ENCODE peak calls at places on chromosomes 1 and 21, in nine cellular contexts. One of them, this sample, is unnamed.

GRCh38 chr21:41584603-41585176 is 76.7 kb upstream of the TMPRSS2 start:
- DNase-seq in heart left ventricle: no peak
- DNase-seq in HS-5: no peak
- DNase-seq in NCI-H1694: no peak
- DNase-seq in globus pallidus: no peak
- DNase-seq in endodermal cell: peak
- DNase-seq in fibroblast of mammary gland: no peak
- DNase-seq in substantia nigra: no peak
- DNase-seq in ovary: no peak
- DNase-seq in this sample: no peak

GRCh38 chr1:206128192-206128591 is 11.0 kb upstream of the AVPR1B start:
- DNase-seq in endodermal cell: no peak
- DNase-seq in heart left ventricle: no peak
- DNase-seq in ovary: no peak
- DNase-seq in globus pallidus: no peak
- DNase-seq in NCI-H1694: no peak
- DNase-seq in HS-5: no peak
- DNase-seq in fibroblast of mammary gland: no peak
- DNase-seq in substantia nigra: no peak
- DNase-seq in this sample: no peak

GRCh38 chr1:177024623-177025022 is 139.9 kb downstream of the ASTN1 start:
- DNase-seq in globus pallidus: no peak
- DNase-seq in heart left ventricle: no peak
- DNase-seq in HS-5: no peak
- DNase-seq in NCI-H1694: no peak
- DNase-seq in endodermal cell: no peak
- DNase-seq in fibroblast of mammary gland: no peak
- DNase-seq in ovary: no peak
- DNase-seq in substantia nigra: no peak
- DNase-seq in this sample: no peak

GRCh38 chr1:157170677-157171515 is 32.7 kb upstream of the ETV3 start:
- DNase-seq in globus pallidus: no peak
- DNase-seq in ovary: no peak
- DNase-seq in substantia nigra: no peak
- DNase-seq in HS-5: no peak
- DNase-seq in heart left ventricle: no peak
- DNase-seq in endodermal cell: peak
- DNase-seq in NCI-H1694: peak
- DNase-seq in fibroblast of mammary gland: peak
- DNase-seq in this sample: no peak

GRCh38 chr21:29172282-29172681 is 41.8 kb downstream of the MAP3K7CL start:
- DNase-seq in ovary: no peak
- DNase-seq in heart left ventricle: no peak
- DNase-seq in substantia nigra: no peak
- DNase-seq in NCI-H1694: no peak
- DNase-seq in endodermal cell: no peak
- DNase-seq in fibroblast of mammary gland: no peak
- DNase-seq in HS-5: no peak
- DNase-seq in globus pallidus: no peak
- DNase-seq in this sample: no peak

GRCh38 chr1:212980123-212980800 is 29.9 kb downstream of the VASH2 start:
- DNase-seq in heart left ventricle: no peak
- DNase-seq in ovary: no peak
- DNase-seq in endodermal cell: peak
- DNase-seq in substantia nigra: no peak
- DNase-seq in globus pallidus: peak
- DNase-seq in HS-5: no peak
- DNase-seq in NCI-H1694: no peak
- DNase-seq in fibroblast of mammary gland: peak
- DNase-seq in this sample: peak

GRCh38 chr1:145956776-145957442 is 908 bp downstream of the LIX1L start:
- DNase-seq in heart left ventricle: no peak
- DNase-seq in ovary: peak
- DNase-seq in NCI-H1694: no peak
- DNase-seq in endodermal cell: no peak
- DNase-seq in globus pallidus: peak
- DNase-seq in substantia nigra: no peak
- DNase-seq in fibroblast of mammary gland: peak
- DNase-seq in HS-5: no peak
- DNase-seq in this sample: no peak

GRCh38 chr21:36929622-36930021 is 36.8 kb downstream of the HLCS start:
- DNase-seq in ovary: no peak
- DNase-seq in HS-5: no peak
- DNase-seq in endodermal cell: no peak
- DNase-seq in substantia nigra: no peak
- DNase-seq in heart left ventricle: no peak
- DNase-seq in globus pallidus: peak
- DNase-seq in fibroblast of mammary gland: peak
- DNase-seq in NCI-H1694: no peak
- DNase-seq in this sample: no peak

GRCh38 chr1:32924881-32925344 is 23.7 kb upstream of the TMEM54 start:
- DNase-seq in ovary: no peak
- DNase-seq in globus pallidus: no peak
- DNase-seq in heart left ventricle: no peak
- DNase-seq in endodermal cell: peak
- DNase-seq in NCI-H1694: no peak
- DNase-seq in HS-5: no peak
- DNase-seq in fibroblast of mammary gland: no peak
- DNase-seq in substantia nigra: no peak
- DNase-seq in this sample: peak

GRCh38 chr1:227781314-227781930 is 34.1 kb upstream of the PRSS38 start:
- DNase-seq in NCI-H1694: no peak
- DNase-seq in fibroblast of mammary gland: no peak
- DNase-seq in globus pallidus: no peak
- DNase-seq in ovary: no peak
- DNase-seq in substantia nigra: no peak
- DNase-seq in endodermal cell: peak
- DNase-seq in HS-5: no peak
- DNase-seq in heart left ventricle: no peak
- DNase-seq in this sample: peak

GRCh38 chr1:154198756-154199562 is 7.1 kb upstream of the TPM3 start:
- DNase-seq in substantia nigra: no peak
- DNase-seq in HS-5: no peak
- DNase-seq in endodermal cell: peak
- DNase-seq in heart left ventricle: no peak
- DNase-seq in globus pallidus: peak
- DNase-seq in ovary: no peak
- DNase-seq in NCI-H1694: peak
- DNase-seq in fibroblast of mammary gland: peak
- DNase-seq in this sample: no peak

GRCh38 chr1:43978264-43978550 is 803 bp upstream of the B4GALT2 start:
- DNase-seq in ovary: no peak
- DNase-seq in heart left ventricle: no peak
- DNase-seq in HS-5: no peak
- DNase-seq in endodermal cell: no peak
- DNase-seq in substantia nigra: no peak
- DNase-seq in NCI-H1694: no peak
- DNase-seq in globus pallidus: no peak
- DNase-seq in fibroblast of mammary gland: no peak
- DNase-seq in this sample: no peak

GRCh38 chr1:1157914-1158710 is 15.6 kb upstream of the TTLL10 start:
- DNase-seq in heart left ventricle: peak
- DNase-seq in fibroblast of mammary gland: peak
- DNase-seq in endodermal cell: peak
- DNase-seq in globus pallidus: peak
- DNase-seq in ovary: peak
- DNase-seq in substantia nigra: peak
- DNase-seq in HS-5: no peak
- DNase-seq in NCI-H1694: no peak
- DNase-seq in this sample: peak

GRCh38 chr1:162881590-162881989 is 20.6 kb upstream of the CCDC190 start:
- DNase-seq in fibroblast of mammary gland: no peak
- DNase-seq in endodermal cell: no peak
- DNase-seq in substantia nigra: no peak
- DNase-seq in NCI-H1694: no peak
- DNase-seq in heart left ventricle: no peak
- DNase-seq in HS-5: no peak
- DNase-seq in globus pallidus: no peak
- DNase-seq in ovary: no peak
- DNase-seq in this sample: no peak